ENCODE peak calls at places on chromosomes 13 and 19, in eight cellular contexts. O, V, M, G, B, N, P and W are unnamed samples.
A peak's percentile ranks its signal among the peaks of the same experiment; 100 is the strongest.

GRCh38 chr19:49676136-49676689 is 858 bp upstream of the PRMT1 start:
- DNase-seq in O (peak; percentile 91), G (peak; percentile 96), N (peak; percentile 92), M (no peak), P (peak; percentile 93), B (no peak), V (peak; percentile 93), W (no peak)

GRCh38 chr19:47093841-47094240 is 19.7 kb downstream of the ZC3H4 start:
- DNase-seq in B (no peak), O (no peak), N (no peak), M (no peak), V (no peak), G (no peak), P (no peak), W (no peak)

GRCh38 chr19:58396691-58397532 is 1.5 kb downstream of the RNF225 start:
- DNase-seq in B (no peak), V (no peak), N (peak; percentile 50), O (no peak), M (no peak), P (peak; percentile 65), G (no peak), W (no peak)

GRCh38 chr13:64869539-64869938 is 2360.6 kb downstream of the PCDH9 start:
- DNase-seq in M (no peak), B (no peak), O (no peak), P (no peak), N (no peak), V (no peak), G (no peak), W (no peak)

GRCh38 chr19:21166436-21166835 is 24.6 kb downstream of the ZNF431 start:
- DNase-seq in G (no peak), P (no peak), N (no peak), O (no peak), M (no peak), B (no peak), V (no peak), W (no peak)

GRCh38 chr13:73040479-73040878 is 18.3 kb upstream of the KLF5 start:
- DNase-seq in N (no peak), V (no peak), G (no peak), B (no peak), P (no peak), O (peak; percentile 90), M (no peak), W (no peak)

GRCh38 chr13:113427562-113428468 is 25.5 kb downstream of the ADPRHL1 start:
- DNase-seq in V (no peak), M (no peak), G (peak; percentile 1), P (peak; percentile 43), B (no peak), N (no peak), O (no peak), W (no peak)

GRCh38 chr13:20713751-20714150 is 10.3 kb downstream of the IL17D start:
- DNase-seq in G (no peak), B (no peak), V (peak; percentile 67), P (no peak), O (no peak), M (no peak), N (peak; percentile 71), W (no peak)

GRCh38 chr19:30795727-30796126 is 423.5 kb downstream of the ZNF536 start:
- DNase-seq in N (no peak), V (no peak), O (no peak), M (no peak), P (no peak), B (no peak), G (no peak), W (no peak)

GRCh38 chr13:42047561-42048322 is 706 bp upstream of the DGKH start:
- DNase-seq in V (peak; percentile 70), N (peak; percentile 74), P (peak; percentile 82), M (no peak), B (no peak), O (peak; percentile 77), G (peak; percentile 79), W (no peak)

GRCh38 chr13:100138859-100139491 is 50.1 kb downstream of the PCCA start:
- DNase-seq in O (no peak), P (no peak), G (no peak), B (no peak), N (no peak), M (no peak), V (peak; percentile 23), W (no peak)

GRCh38 chr13:113448885-113449692 is 4.2 kb downstream of the ADPRHL1 start:
- DNase-seq in N (no peak), O (peak; percentile 96), G (no peak), P (peak; percentile 43), V (no peak), M (peak; percentile 22), B (no peak), W (no peak)

GRCh38 chr19:10141973-10142372 is 22.3 kb upstream of the EIF3G start:
- DNase-seq in N (no peak), B (no peak), O (no peak), G (no peak), V (no peak), M (no peak), P (no peak), W (no peak)

GRCh38 chr13:27043013-27043412 is 128.6 kb downstream of the USP12 start:
- DNase-seq in P (no peak), B (peak; percentile 11), O (no peak), N (no peak), V (peak; percentile 97), M (no peak), G (no peak), W (no peak)

DNA sequence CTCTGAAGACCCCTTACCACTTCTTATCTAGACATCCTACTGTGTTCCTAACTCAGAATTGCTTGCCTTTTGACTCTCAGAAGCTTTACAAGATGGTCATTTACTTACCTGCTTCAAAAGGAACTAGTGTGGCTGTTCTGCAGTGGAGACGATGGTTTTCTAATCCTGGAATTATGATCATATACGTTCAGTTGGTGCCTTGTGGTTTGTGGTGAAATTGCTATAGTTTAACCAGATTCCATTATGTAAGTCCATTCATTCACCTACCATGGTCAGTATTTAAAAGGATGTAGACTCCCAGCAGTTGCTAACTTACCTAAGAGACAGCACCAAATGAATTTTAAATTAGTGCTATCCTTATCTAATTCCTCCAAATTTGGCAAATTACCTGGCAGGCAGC is 210.9 kb downstream of the SHISA2 start:
- DNase-seq in B (no peak), M (no peak), P (no peak), V (no peak), N (no peak), O (no peak), G (no peak), W (no peak)
- H3K27ac ChIP-seq in B (no peak overlapping the region), M (no peak overlapping the region), P (no peak overlapping the region), V (no peak overlapping the region), N (no peak overlapping the region), O (no peak overlapping the region), G (no peak overlapping the region), W (no peak overlapping the region)

DNA sequence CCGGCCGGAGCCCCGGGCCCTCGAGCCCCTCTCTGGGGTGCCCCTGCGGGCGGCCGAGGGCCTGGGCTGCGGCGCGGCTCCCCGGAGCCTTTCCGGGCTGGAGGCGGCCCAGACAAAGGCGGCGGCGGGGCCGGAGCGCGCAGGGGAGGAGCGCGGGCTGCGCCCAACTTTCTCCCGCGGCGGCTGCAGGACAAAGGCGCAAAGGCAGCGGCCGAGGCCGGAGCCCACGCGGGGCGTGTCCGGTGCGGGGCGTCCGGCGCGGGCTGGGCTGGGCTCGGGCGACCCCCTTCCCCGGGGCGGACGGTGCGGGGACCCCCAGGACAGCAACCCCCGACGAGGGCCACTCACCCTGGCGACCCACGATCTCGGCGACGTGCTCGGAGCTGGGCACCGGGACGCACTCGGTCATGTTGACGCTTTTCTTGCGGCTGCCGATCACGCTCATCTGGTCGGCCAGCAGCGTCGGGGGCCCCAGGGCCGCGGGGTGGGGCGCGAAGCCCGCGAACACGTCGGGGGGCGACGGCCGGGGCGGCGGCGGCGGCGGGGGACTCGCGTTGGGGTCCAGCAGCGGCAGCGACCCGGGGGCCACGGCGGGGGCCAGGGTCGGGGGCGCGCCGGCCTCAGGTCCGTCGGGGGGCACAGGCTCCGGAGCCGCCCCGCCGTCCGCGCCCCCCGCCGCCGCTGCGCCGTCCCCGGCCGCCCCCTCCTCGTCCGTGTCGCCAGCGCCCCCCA is 843 bp downstream of the MEX3D start:
- DNase-seq in P (peak; percentile 68), O (peak; percentile 37), V (no peak), G (peak; percentile 63), M (no peak), B (no peak), N (peak; percentile 79), W (no peak)
- H3K27ac ChIP-seq in P (peak overlapping the region; percentile 100), O (peak overlapping the region; percentile 66), V (peak overlapping the region; percentile 83), G (peak overlapping the region; percentile 89), M (no peak overlapping the region), B (peak overlapping the region; percentile 58), N (peak overlapping the region; percentile 86), W (peak overlapping the region; percentile 74)

DNA sequence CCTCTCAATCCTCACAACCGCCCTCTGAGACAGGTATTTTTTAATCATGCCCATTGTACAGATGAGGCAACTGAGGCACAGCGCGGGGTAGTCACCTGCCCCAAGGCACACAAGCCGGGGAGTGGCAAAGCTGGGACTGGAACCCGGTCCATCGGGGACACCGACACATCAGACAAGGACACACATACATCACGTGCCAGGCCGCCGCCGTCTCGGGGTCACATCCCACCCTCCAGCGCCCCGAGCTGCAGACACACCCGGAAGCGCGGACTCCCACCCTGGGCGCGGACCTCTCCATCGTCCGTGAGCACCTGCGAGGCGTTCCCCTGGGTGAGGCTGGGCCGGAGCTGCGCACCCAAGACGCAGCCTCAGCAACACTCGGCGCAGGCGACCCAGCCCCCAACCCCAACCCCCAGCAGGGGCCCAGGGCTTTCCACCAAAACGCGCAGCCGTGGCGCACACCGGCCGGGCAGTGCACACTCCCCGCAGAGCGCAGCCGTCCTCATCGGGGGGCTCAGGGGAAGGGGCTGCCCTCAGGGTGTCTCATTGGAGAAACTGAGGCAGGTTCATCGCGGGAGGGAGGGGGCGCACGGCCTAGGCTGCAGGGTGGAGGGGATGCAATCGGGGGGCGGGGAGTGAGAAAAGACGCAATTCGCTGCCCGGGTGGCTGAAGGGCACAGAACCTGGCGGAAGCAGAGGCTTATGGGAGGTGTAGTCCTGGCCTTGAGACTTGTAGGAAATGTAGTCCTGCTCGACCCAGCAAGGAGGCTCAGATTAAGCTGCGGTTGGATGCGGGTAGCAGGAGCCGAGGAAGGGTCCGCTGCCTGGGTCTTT is 1.9 kb upstream of the LMTK3 start:
- DNase-seq in B (no peak), N (peak; percentile 78), G (peak; percentile 92), P (peak; percentile 94), M (peak; percentile 69), V (peak; percentile 61), O (peak; percentile 80), W (no peak)
- H3K27ac ChIP-seq in B (no peak overlapping the region), N (no peak overlapping the region), G (no peak overlapping the region), P (no peak overlapping the region), M (peak overlapping the region; percentile 68), V (no peak overlapping the region), O (peak overlapping the region; percentile 27), W (peak overlapping the region; percentile 15)

GRCh38 chr13:44064376-44064775 is 184.7 kb downstream of the LACC1 start:
- DNase-seq in G (no peak), N (no peak), M (no peak), O (peak; percentile 29), B (no peak), V (no peak), P (no peak), W (no peak)

GRCh38 chr13:44068737-44069136 is 189.0 kb downstream of the LACC1 start:
- DNase-seq in B (no peak), V (peak; percentile 85), G (no peak), M (no peak), O (no peak), P (no peak), N (no peak), W (no peak)

GRCh38 chr13:44063881-44064280 is 184.2 kb downstream of the LACC1 start:
- DNase-seq in M (no peak), P (no peak), G (no peak), B (no peak), O (no peak), N (no peak), V (no peak), W (no peak)

GRCh38 chr13:44072536-44072935 is 192.8 kb downstream of the LACC1 start:
- DNase-seq in O (no peak), N (no peak), G (no peak), M (no peak), V (no peak), P (no peak), B (no peak), W (no peak)

GRCh38 chr13:44068169-44068568 is 188.5 kb downstream of the LACC1 start:
- DNase-seq in M (no peak), B (no peak), N (no peak), G (no peak), V (peak; percentile 89), P (no peak), O (no peak), W (no peak)
- H3K27ac ChIP-seq in M (no peak overlapping the region), B (peak overlapping the region; percentile 63), N (no peak overlapping the region), G (no peak overlapping the region), V (peak overlapping the region; percentile 61), P (no peak overlapping the region), O (no peak overlapping the region), W (no peak overlapping the region)